ENCODE peak calls at places on chromosomes 5 and 9, in five cellular contexts. S is A549, J is HepG2, P is GM12878, I is K562. F is an unnamed sample.

GRCh38 chr9:120579139-120579749 is 723 bp downstream of the CDK5RAP2 start:
- DNase-seq in S (peak), J (no peak), P (no peak), I (peak), F (peak)

GRCh38 chr5:166014256-166014655 is 2277.2 kb upstream of the WWC1 start:
- DNase-seq in S (no peak), J (no peak), P (no peak), I (no peak), F (no peak)

GRCh38 chr9:27933210-27934062 is 360.2 kb upstream of the C9orf72 start:
- DNase-seq in S (no peak), J (no peak), P (no peak), I (no peak), F (no peak)

GRCh38 chr9:97972753-97973152 is 10.4 kb upstream of the ANP32B start:
- DNase-seq in S (no peak), J (no peak), P (no peak), I (no peak), F (no peak)

GRCh38 chr5:53543401-53543800 is 17.0 kb upstream of the NDUFS4 start:
- DNase-seq in S (no peak), J (no peak), P (no peak), I (peak), F (peak)

GRCh38 chr5:126614189-126614588 is 13.4 kb downstream of the PHAX start:
- DNase-seq in S (no peak), J (no peak), P (no peak), I (no peak), F (no peak)

GRCh38 chr9:17509151-17509550 is 69.7 kb upstream of the SH3GL2 start:
- DNase-seq in S (no peak), J (no peak), P (no peak), I (no peak), F (no peak)

GRCh38 chr5:172864747-172865146 is 30.7 kb downstream of the ERGIC1 start:
- DNase-seq in S (no peak), J (no peak), P (no peak), I (no peak), F (no peak)

GRCh38 chr5:178142642-178143041 is 11.0 kb downstream of the NHP2 start:
- DNase-seq in S (no peak), J (no peak), P (no peak), I (no peak), F (no peak)

GRCh38 chr9:78788101-78788500 is 491.2 kb downstream of the PSAT1 start:
- DNase-seq in S (no peak), J (no peak), P (no peak), I (no peak), F (no peak)

GRCh38 chr5:172002310-172002709 is 4.1 kb downstream of the FBXW11 start:
- DNase-seq in S (peak), J (peak), P (no peak), I (peak), F (peak)

GRCh38 chr5:178650214-178650613 is 23.4 kb upstream of the CLK4 start:
- DNase-seq in S (no peak), J (no peak), P (no peak), I (no peak), F (no peak)

GRCh38 chr5:34970552-34970951 is 41.2 kb downstream of the DNAJC21 start:
- DNase-seq in S (no peak), J (no peak), P (no peak), I (no peak), F (no peak)

GRCh38 chr5:31530541-31531265 is 1.2 kb downstream of the DROSHA start:
- DNase-seq in S (no peak), J (peak), P (no peak), I (peak), F (no peak)

GRCh38 chr9:136264046-136264802 is 18.6 kb upstream of the QSOX2 start:
- DNase-seq in S (no peak), J (no peak), P (no peak), I (no peak), F (no peak)

GRCh38 chr9:133140606-133141005 is 19.6 kb upstream of the RALGDS start:
- DNase-seq in S (no peak), J (no peak), P (no peak), I (no peak), F (no peak)

GRCh38 chr5:163807781-163808180 is 302.4 kb downstream of the MAT2B start:
- DNase-seq in S (no peak), J (no peak), P (no peak), I (no peak), F (no peak)

GRCh38 chr5:175343292-175343691 is 100.7 kb downstream of the DRD1 start:
- DNase-seq in S (no peak), J (no peak), P (no peak), I (no peak), F (no peak)

GRCh38 chr9:7163957-7164356 is 406.2 kb downstream of the KDM4C start:
- DNase-seq in S (no peak), J (no peak), P (no peak), I (no peak), F (no peak)

GRCh38 chr9:109576762-109577161 is 78.7 kb upstream of the PTPN3 start:
- DNase-seq in S (no peak), J (no peak), P (no peak), I (no peak), F (no peak)

GRCh38 chr5:1555808-1556681 is 32.3 kb upstream of the LPCAT1 start:
- DNase-seq in S (no peak), J (no peak), P (no peak), I (no peak), F (no peak)

GRCh38 chr5:131998431-131999040 is 12.9 kb downstream of the ACSL6 start:
- DNase-seq in S (no peak), J (peak), P (no peak), I (no peak), F (no peak)

GRCh38 chr5:134174841-134175839 is 1.6 kb downstream of the SKP1 start:
- DNase-seq in S (peak), J (peak), P (no peak), I (peak), F (peak)

GRCh38 chr5:157059891-157060290 is 975 bp upstream of the HAVCR1 start:
- DNase-seq in S (peak), J (peak), P (no peak), I (no peak), F (no peak)

GRCh38 chr5:157384971-157385709 is 74.9 kb upstream of the NIPAL4 start:
- DNase-seq in S (peak), J (no peak), P (no peak), I (no peak), F (peak)

GRCh38 chr5:30117134-30117533 is 1076.4 kb upstream of the CDH6 start:
- DNase-seq in S (no peak), J (no peak), P (no peak), I (no peak), F (no peak)

GRCh38 chr5:30113542-30113941 is 1079.9 kb upstream of the CDH6 start:
- DNase-seq in S (no peak), J (no peak), P (no peak), I (no peak), F (no peak)

GRCh38 chr5:30112842-30113241 is 1080.6 kb upstream of the CDH6 start:
- DNase-seq in S (no peak), J (no peak), P (no peak), I (no peak), F (no peak)
- TF ChIP-seq JUNB in S (no peak), J (no peak), P (no peak), I (no peak), F (no peak)

GRCh38 chr5:57750891-57751290 is 268.3 kb upstream of the ACTBL2 start:
- DNase-seq in S (no peak), J (no peak), P (no peak), I (no peak), F (no peak)

GRCh38 chr5:57750282-57750681 is 267.7 kb upstream of the ACTBL2 start:
- DNase-seq in S (no peak), J (no peak), P (no peak), I (no peak), F (no peak)

GRCh38 chr5:57751710-57752109 is 269.1 kb upstream of the ACTBL2 start:
- DNase-seq in S (no peak), J (no peak), P (no peak), I (no peak), F (no peak)

GRCh38 chr5:57745676-57746075 is 263.1 kb upstream of the ACTBL2 start:
- DNase-seq in S (no peak), J (no peak), P (no peak), I (no peak), F (no peak)

DNA sequence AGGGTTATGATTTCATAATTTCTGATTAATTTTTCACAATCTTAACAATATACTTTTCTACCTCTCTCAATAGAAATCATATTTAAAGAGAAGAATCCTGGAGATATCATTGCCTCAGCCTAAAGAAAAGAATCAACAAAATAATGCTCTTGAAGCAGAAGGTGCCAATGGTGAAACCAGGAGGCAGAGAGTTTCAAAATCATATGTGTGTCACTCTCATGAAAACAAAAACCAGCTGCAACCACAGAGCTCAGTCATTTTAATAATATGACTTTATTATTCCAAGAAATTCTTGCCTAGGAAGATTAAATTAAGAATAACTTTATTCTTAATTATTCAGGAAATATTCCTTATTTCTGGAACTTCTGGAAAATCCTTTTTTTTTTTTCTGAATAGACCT is 266.8 kb upstream of the ACTBL2 start:
- DNase-seq in S (no peak), J (no peak), P (no peak), I (no peak), F (no peak)
- TF ChIP-seq JUNB in S (no peak), J (no peak), P (no peak), I (no peak), F (no peak)

DNA sequence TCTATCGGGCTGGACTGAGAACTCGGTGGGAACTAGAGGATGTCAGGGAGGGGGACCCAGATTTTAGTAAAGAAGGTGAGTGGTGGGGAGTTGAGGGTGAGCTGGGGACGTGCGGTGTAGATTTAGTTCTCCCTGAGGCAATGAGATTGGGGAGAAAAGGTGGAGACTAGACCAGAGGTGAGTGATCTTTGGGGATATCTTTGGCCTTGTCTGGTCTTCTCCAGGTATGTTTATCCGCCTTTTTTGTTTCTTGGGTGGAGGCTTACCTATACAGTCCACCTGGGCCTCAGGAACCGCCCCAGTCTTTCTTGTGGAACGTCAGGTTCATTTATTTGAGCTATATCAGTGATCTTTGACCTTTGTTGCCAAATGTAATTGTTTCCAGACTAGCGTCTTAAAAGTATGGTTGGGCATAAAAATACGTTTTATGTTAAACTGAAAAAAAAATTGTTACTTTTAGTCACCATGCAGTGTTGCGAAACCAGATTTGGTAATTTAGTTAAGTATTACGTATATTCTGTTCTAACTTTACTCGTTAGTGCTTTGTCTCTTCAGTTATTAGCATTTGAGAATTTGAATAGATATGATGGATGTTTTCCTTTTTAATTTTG is 790 bp downstream of the UBAP1 start:
- DNase-seq in S (peak), J (no peak), P (no peak), I (peak), F (no peak)
- TF ChIP-seq JUNB in S (no peak), J (no peak), P (no peak), I (no peak), F (no peak)

GRCh38 chr5:170302729-170303501 is 5.3 kb upstream of the LCP2 start:
- DNase-seq in S (no peak), J (no peak), P (peak), I (peak), F (no peak)
- TF ChIP-seq JUNB in S (no peak), J (no peak), P (no peak), I (no peak), F (no peak)

DNA sequence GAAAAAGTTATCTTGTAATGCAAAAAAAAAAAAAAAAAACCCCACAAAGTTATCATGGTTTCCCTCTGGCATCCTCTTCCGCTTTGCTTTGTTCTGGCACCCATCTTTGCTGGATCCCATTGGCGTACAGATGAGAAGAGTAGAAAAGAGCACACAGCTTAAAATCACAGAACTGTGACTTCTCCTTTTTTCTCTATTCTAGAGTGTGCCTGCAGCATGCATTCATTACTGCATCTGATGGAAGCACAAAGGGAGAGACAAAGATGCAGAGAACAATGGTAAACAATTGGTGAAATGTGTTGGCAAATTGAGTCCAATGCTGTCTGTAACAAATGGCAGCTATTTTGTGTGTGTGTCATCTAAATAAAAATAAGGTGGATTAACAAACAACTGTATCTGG is 440.8 kb upstream of the PIK3R1 start:
- DNase-seq in S (no peak), J (no peak), P (no peak), I (no peak), F (no peak)
- TF ChIP-seq JUNB in S (no peak), J (no peak), P (no peak), I (no peak), F (no peak)

GRCh38 chr9:104725014-104725413 is 22.5 kb upstream of the NIPSNAP3A start:
- DNase-seq in S (no peak), J (no peak), P (no peak), I (no peak), F (no peak)
- TF ChIP-seq JUNB in S (no peak), J (no peak), P (no peak), I (no peak), F (no peak)

GRCh38 chr9:137694962-137695875 is 76.4 kb downstream of the EHMT1 start:
- DNase-seq in S (peak), J (peak), P (no peak), I (peak), F (peak)
- TF ChIP-seq JUNB in S (no peak), J (no peak), P (no peak), I (no peak), F (no peak)

GRCh38 chr9:131876486-131876885 is 136.6 kb upstream of the RAPGEF1 start:
- DNase-seq in S (no peak), J (no peak), P (no peak), I (no peak), F (no peak)

GRCh38 chr9:131879531-131880290 is 139.8 kb upstream of the RAPGEF1 start:
- DNase-seq in S (no peak), J (no peak), P (no peak), I (no peak), F (no peak)

GRCh38 chr9:131875828-131876485 is 136.1 kb upstream of the RAPGEF1 start:
- DNase-seq in S (no peak), J (no peak), P (no peak), I (no peak), F (no peak)

GRCh38 chr9:131885144-131885609 is 145.3 kb upstream of the RAPGEF1 start:
- DNase-seq in S (no peak), J (no peak), P (no peak), I (no peak), F (no peak)

DNA sequence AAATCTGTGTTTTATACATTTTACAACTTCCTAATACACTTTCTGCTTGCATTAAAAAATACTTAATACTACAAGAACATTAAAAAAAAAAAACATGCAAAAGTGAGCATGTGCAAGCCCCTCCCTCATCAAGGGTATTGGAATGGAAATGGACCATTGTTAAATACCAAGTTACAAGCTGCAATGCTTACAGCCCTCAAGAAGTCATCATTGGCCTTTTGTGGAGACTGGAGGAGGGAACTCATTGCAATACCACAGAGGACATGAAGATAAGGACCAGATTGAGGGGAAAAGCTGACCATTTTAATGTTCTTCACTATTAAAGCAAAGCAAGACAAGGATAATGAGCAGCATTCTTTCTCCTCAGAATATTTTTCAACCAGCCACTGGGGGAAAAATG is 141.0 kb upstream of the RAPGEF1 start:
- DNase-seq in S (no peak), J (no peak), P (no peak), I (no peak), F (no peak)
- TF ChIP-seq JUNB in S (no peak), J (no peak), P (no peak), I (no peak), F (no peak)

DNA sequence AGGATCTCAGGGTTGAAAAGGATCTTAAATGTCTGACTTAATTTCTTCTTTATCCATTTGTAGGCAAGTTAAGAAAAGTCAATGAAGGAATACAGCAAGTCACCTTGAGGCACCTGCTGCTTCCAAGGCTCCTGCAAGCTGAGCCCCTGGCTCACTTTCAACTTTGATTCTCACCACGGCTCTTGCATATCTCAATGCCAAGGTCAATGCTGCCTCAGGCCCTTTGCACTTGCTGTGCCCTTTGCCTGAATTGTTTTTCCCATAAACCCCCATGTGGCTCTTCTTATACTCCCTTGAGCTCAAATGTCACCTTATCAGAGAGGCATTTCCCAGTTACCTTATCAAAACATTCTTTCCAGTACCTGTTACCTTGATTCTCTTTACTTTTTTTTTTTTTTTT is 144.3 kb upstream of the RAPGEF1 start:
- DNase-seq in S (no peak), J (no peak), P (no peak), I (no peak), F (no peak)
- TF ChIP-seq JUNB in S (no peak), J (no peak), P (no peak), I (no peak), F (no peak)

F was measured in GM23338.